ENCODE peak calls at places on chromosomes 2 and 18, in seven cellular contexts. V, Q, X, M, Z, T and C are unnamed samples.

GRCh38 chr2:66948234-66948633 is 448.9 kb upstream of the ETAA1 start:
- DNase-seq in Z (no peak), M (no peak), Q (no peak), X (no peak), T (no peak), V (no peak), C (no peak)

GRCh38 chr2:127498386-127498785 is 27.9 kb downstream of the IWS1 start:
- DNase-seq in Z (peak; percentile 81), M (no peak), X (no peak), V (peak; percentile 77), T (peak; percentile 51), Q (peak; percentile 38), C (peak; percentile 21)

GRCh38 chr2:114068438-114068837 is 178.5 kb downstream of the ACTR3 start:
- DNase-seq in Z (peak; percentile 8), X (no peak), Q (no peak), V (no peak), M (no peak), T (no peak), C (no peak)

GRCh38 chr2:113760400-113760799 is 4.0 kb upstream of the SLC35F5 start:
- DNase-seq in T (peak; percentile 84), M (peak; percentile 24), Z (peak; percentile 54), V (peak; percentile 89), Q (no peak), X (no peak), C (peak; percentile 92)

GRCh38 chr2:235493775-235494715 is at the start of gene AGAP1:
- DNase-seq in V (peak; percentile 85), M (peak; percentile 91), T (peak; percentile 91), Q (peak; percentile 30), Z (peak; percentile 80), X (peak; percentile 92), C (peak; percentile 82)

GRCh38 chr2:236178921-236179652 is 10.9 kb upstream of the GBX2 start:
- DNase-seq in Q (no peak), Z (no peak), X (no peak), M (no peak), T (peak; percentile 11), V (no peak), C (no peak)

GRCh38 chr2:194319222-194319992 is 1337.6 kb upstream of the SLC39A10 start:
- DNase-seq in Q (no peak), T (no peak), Z (no peak), V (no peak), X (no peak), M (no peak), C (no peak)

GRCh38 chr2:205612661-205613060 is 69.6 kb upstream of the NRP2 start:
- DNase-seq in Q (no peak), X (no peak), V (no peak), T (no peak), Z (no peak), M (no peak), C (no peak)

GRCh38 chr18:77127769-77128671 is 4.6 kb downstream of the MBP start:
- DNase-seq in M (no peak), Q (peak; percentile 70), T (peak; percentile 84), Z (peak; percentile 89), X (peak; percentile 53), V (peak; percentile 96), C (peak; percentile 97)

GRCh38 chr2:173248381-173248780 is 106.3 kb upstream of the CDCA7 start:
- DNase-seq in M (no peak), X (no peak), Q (no peak), T (no peak), V (no peak), Z (no peak), C (no peak)

GRCh38 chr18:21454725-21455124 is 145.8 kb downstream of the ESCO1 start:
- DNase-seq in T (no peak), X (no peak), Q (no peak), M (no peak), V (no peak), Z (no peak), C (no peak)

GRCh38 chr2:182318466-182319309 is 108.1 kb downstream of the PDE1A start:
- DNase-seq in Z (peak; percentile 53), T (no peak), X (no peak), M (no peak), V (peak; percentile 42), Q (no peak), C (peak; percentile 39)

GRCh38 chr18:26511339-26512071 is 36.8 kb downstream of the KCTD1 start:
- DNase-seq in Z (no peak), Q (no peak), X (no peak), V (no peak), M (no peak), T (no peak), C (no peak)

GRCh38 chr2:83596592-83597339 is 862.3 kb downstream of the SUCLG1 start:
- DNase-seq in Q (no peak), T (no peak), Z (no peak), X (no peak), M (no peak), V (no peak), C (no peak)

GRCh38 chr2:27442282-27442980 is at the start of gene KRTCAP3:
- DNase-seq in M (no peak), Q (no peak), V (no peak), Z (no peak), X (peak; percentile 21), T (no peak), C (no peak)
- H3K4me3 ChIP-seq in M (no peak within 1 kb of the TSS), Q (no peak within 1 kb of the TSS), V (no peak within 1 kb of the TSS), Z (no peak within 1 kb of the TSS), X (peak within 1 kb of the TSS; percentile 11), T (no peak within 1 kb of the TSS), C (no peak within 1 kb of the TSS)

GRCh38 chr2:10265328-10266132 is 37.2 kb upstream of the HPCAL1 start:
- DNase-seq in T (peak; percentile 9), M (no peak), Q (no peak), X (no peak), V (no peak), Z (no peak), C (no peak)

GRCh38 chr2:10267036-10267435 is 35.7 kb upstream of the HPCAL1 start:
- DNase-seq in Z (no peak), T (no peak), V (no peak), X (no peak), Q (no peak), M (no peak), C (no peak)

GRCh38 chr2:10267551-10268465 is 34.9 kb upstream of the HPCAL1 start:
- DNase-seq in X (peak; percentile 46), T (no peak), M (no peak), Q (no peak), Z (no peak), V (no peak), C (no peak)

GRCh38 chr2:10264506-10265327 is 38.0 kb upstream of the HPCAL1 start:
- DNase-seq in T (no peak), M (no peak), Q (no peak), X (no peak), Z (no peak), V (no peak), C (no peak)

DNA sequence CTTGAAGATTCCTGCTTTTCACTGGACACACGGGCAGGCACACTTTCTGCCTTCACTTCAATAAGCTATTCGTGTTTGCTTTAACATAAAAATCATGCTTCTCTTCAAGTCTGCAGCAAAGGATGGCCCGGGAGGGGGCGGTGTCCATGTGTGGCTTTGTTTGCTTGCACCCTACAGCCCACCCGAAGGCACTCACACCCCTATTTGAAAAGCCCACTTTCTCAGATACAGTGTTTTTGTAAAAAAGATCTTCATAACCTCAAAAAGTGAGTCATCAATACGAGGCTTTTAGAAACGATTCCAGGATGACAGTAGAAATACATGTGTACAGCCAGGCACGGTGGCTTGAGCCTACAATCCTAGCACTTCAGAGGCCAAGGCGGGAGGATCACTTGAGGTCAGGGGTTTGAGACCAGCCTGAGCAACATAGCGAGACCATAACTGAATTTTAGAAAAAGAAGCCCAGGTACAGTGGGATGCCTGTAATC is 36.5 kb upstream of the HPCAL1 start:
- DNase-seq in T (peak; percentile 34), M (no peak), Q (no peak), Z (peak; percentile 56), V (peak; percentile 36), X (no peak), C (peak; percentile 45)
- TF ChIP-seq CTCF in T (no peak), M (no peak), Q (no peak), Z (no peak), V (no peak), X (no peak), C (no peak)

GRCh38 chr2:240151477-240152031 is 11.1 kb upstream of the OTOS start:
- DNase-seq in Z (no peak), M (no peak), T (no peak), X (peak; percentile 11), V (no peak), Q (no peak), C (no peak)

GRCh38 chr2:240147911-240148587 is 7.6 kb upstream of the OTOS start:
- DNase-seq in M (no peak), V (no peak), Q (no peak), Z (no peak), X (no peak), T (no peak), C (no peak)

GRCh38 chr2:240147382-240147781 is 6.9 kb upstream of the OTOS start:
- DNase-seq in V (no peak), Z (no peak), T (no peak), M (no peak), Q (no peak), X (no peak), C (no peak)

GRCh38 chr2:240153418-240153817 is 13.0 kb upstream of the OTOS start:
- DNase-seq in T (no peak), Q (no peak), M (no peak), X (peak; percentile 1), Z (no peak), V (no peak), C (no peak)

GRCh38 chr2:240149943-240150784 is 9.7 kb upstream of the OTOS start:
- DNase-seq in M (no peak), V (peak; percentile 45), X (peak; percentile 24), T (peak; percentile 16), Q (no peak), Z (peak; percentile 22), C (peak; percentile 30)
- H3K4me3 ChIP-seq in M (no peak overlapping the region), V (no peak overlapping the region), X (no peak overlapping the region), T (no peak overlapping the region), Q (no peak overlapping the region), Z (no peak overlapping the region), C (no peak overlapping the region)

GRCh38 chr2:188452084-188452483 is 160.4 kb downstream of the GULP1 start:
- DNase-seq in V (no peak), Z (peak; percentile 53), M (no peak), T (peak; percentile 16), X (no peak), Q (no peak), C (peak; percentile 11)

GRCh38 chr2:188450740-188451480 is 159.2 kb downstream of the GULP1 start:
- DNase-seq in T (peak; percentile 40), V (no peak), X (no peak), Q (no peak), Z (peak; percentile 47), M (no peak), C (peak; percentile 64)

DNA sequence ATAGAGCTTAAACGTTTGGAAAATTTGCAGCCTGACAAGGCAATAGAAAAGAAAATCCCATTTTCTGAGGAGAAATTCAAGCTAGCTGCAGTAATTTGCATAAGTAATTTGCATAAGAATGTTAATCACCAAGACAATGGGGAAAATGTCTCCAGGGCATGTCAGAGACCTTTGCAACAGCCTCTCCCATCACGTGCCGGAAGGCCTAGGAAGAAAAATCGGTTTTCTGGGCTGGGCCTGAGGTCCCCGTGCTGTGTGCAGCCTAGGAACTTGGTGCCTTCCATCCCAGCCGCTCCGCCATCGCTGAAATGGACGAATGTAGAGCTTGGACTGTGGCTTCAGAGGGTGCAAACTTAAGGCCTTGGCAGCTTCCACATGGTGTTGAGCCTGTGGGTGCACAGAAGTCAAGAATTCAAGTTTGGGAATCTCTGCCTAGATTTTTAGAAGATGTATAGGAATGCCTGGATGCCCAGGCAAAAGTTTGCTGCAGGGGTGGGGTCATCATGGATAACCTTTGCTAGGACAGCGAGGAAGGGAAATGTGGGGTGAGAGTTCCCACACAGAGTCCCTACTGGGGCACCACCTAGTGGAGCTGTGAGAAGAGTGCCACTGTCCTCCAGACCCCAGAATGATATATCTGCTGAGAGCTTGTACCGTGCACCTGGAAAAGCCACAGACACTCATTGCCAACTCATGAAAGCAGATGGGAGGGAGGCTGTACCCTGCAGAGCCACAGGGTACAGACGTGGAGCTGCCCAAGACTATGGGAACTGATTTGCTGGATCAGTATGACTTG is 164.6 kb downstream of the GULP1 start:
- DNase-seq in Z (no peak), Q (no peak), X (no peak), T (no peak), V (no peak), M (no peak), C (no peak)
- TF ChIP-seq CTCF in Z (peak; percentile 24), Q (peak; percentile 24), X (no peak), T (no peak), V (peak; percentile 23), M (no peak), C (peak; percentile 17)